ENCODE peak calls at places on chromosomes 2 and 18, in eight cellular contexts. C is A549; S is kidney; O is fibroblast of mammary gland; F is dorsolateral prefrontal cortex; G is HFF-Myc; T is CD8-positive, alpha-beta T cell; D is stomach. W is an unnamed sample.

GRCh38 chr2:128284841-128285240 is 33.8 kb downstream of the HS6ST1 start:
- DNase-seq in C (no peak), S (peak), O (no peak), F (no peak), G (no peak), T (no peak), D (no peak), W (no peak)

GRCh38 chr2:149819356-149819957 is 231.9 kb upstream of the MMADHC start:
- DNase-seq in C (no peak), S (no peak), O (no peak), F (no peak), G (no peak), T (no peak), D (no peak), W (no peak)

GRCh38 chr2:203238329-203238710 is 498 bp upstream of the CYP20A1 start:
- DNase-seq in C (no peak), S (no peak), O (no peak), F (no peak), G (no peak), T (no peak), D (no peak), W (no peak)

GRCh38 chr2:140586379-140586778 is 1544.4 kb downstream of the LRP1B start:
- DNase-seq in C (peak), S (no peak), O (peak), F (no peak), G (no peak), T (no peak), D (no peak), W (no peak)

GRCh38 chr2:105575626-105576025 is 169.1 kb upstream of the NCK2 start:
- DNase-seq in C (no peak), S (no peak), O (no peak), F (no peak), G (no peak), T (no peak), D (no peak), W (no peak)

GRCh38 chr2:141455211-141455826 is 675.5 kb downstream of the LRP1B start:
- DNase-seq in C (no peak), S (no peak), O (no peak), F (no peak), G (no peak), T (no peak), D (no peak), W (no peak)

GRCh38 chr2:233307565-233307964 is at the start of gene SAG:
- DNase-seq in C (no peak), S (peak), O (no peak), F (no peak), G (no peak), T (no peak), D (no peak), W (no peak)

GRCh38 chr2:48398285-48399135 is 131.4 kb upstream of the STON1 start:
- DNase-seq in C (no peak), S (no peak), O (no peak), F (no peak), G (no peak), T (no peak), D (no peak), W (no peak)

GRCh38 chr18:8962906-8963635 is 139.4 kb upstream of the NDUFV2 start:
- DNase-seq in C (no peak), S (no peak), O (no peak), F (no peak), G (no peak), T (no peak), D (no peak), W (no peak)

GRCh38 chr2:32564417-32565035 is 63.3 kb upstream of the TTC27 start:
- DNase-seq in C (no peak), S (no peak), O (no peak), F (no peak), G (no peak), T (no peak), D (no peak), W (no peak)

GRCh38 chr2:220619525-220620267 is 952.4 kb downstream of the EPHA4 start:
- DNase-seq in C (peak), S (no peak), O (no peak), F (no peak), G (no peak), T (no peak), D (peak), W (no peak)

GRCh38 chr2:11998218-11998617 is 251.8 kb downstream of the LPIN1 start:
- DNase-seq in C (no peak), S (no peak), O (no peak), F (no peak), G (no peak), T (no peak), D (no peak), W (peak)

GRCh38 chr2:60945341-60945740 is 64.0 kb downstream of the REL start:
- DNase-seq in C (no peak), S (no peak), O (no peak), F (no peak), G (no peak), T (no peak), D (no peak), W (no peak)

GRCh38 chr18:35158728-35159443 is 81.9 kb upstream of the ZNF397 start:
- DNase-seq in C (no peak), S (no peak), O (no peak), F (no peak), G (no peak), T (no peak), D (no peak), W (no peak)

GRCh38 chr2:10911291-10912075 is at the start of gene KCNF1:
- DNase-seq in C (peak), S (no peak), O (peak), F (no peak), G (no peak), T (no peak), D (no peak), W (no peak)

GRCh38 chr2:100242891-100243670 is 79.2 kb downstream of the LONRF2 start:
- DNase-seq in C (peak), S (no peak), O (peak), F (peak), G (no peak), T (no peak), D (peak), W (no peak)

GRCh38 chr2:74836675-74837401 is 2.9 kb downstream of the HK2 start:
- DNase-seq in C (no peak), S (no peak), O (no peak), F (no peak), G (no peak), T (no peak), D (no peak), W (no peak)

GRCh38 chr2:23360571-23361125 is 24.3 kb upstream of the KLHL29 start:
- DNase-seq in C (no peak), S (no peak), O (no peak), F (no peak), G (no peak), T (no peak), D (no peak), W (no peak)

GRCh38 chr2:108854484-108854883 is 67.9 kb downstream of the CCDC138 start:
- DNase-seq in C (no peak), S (no peak), O (no peak), F (no peak), G (no peak), T (no peak), D (no peak), W (no peak)

GRCh38 chr2:20536619-20537422 is 89.9 kb downstream of the RHOB start:
- DNase-seq in C (no peak), S (no peak), O (no peak), F (peak), G (no peak), T (no peak), D (peak), W (no peak)

GRCh38 chr2:205706769-205707375 is 24.6 kb downstream of the NRP2 start:
- DNase-seq in C (no peak), S (peak), O (peak), F (no peak), G (peak), T (no peak), D (no peak), W (no peak)

GRCh38 chr18:79856119-79857080 is 58.7 kb downstream of the KCNG2 start:
- DNase-seq in C (peak), S (no peak), O (peak), F (peak), G (peak), T (no peak), D (no peak), W (no peak)

GRCh38 chr2:262117-262516 is 1.7 kb downstream of the SH3YL1 start:
- DNase-seq in C (no peak), S (no peak), O (no peak), F (no peak), G (no peak), T (no peak), D (no peak), W (no peak)

GRCh38 chr18:23071285-23071684 is 64.0 kb upstream of the CABLES1 start:
- DNase-seq in C (no peak), S (peak), O (peak), F (no peak), G (peak), T (peak), D (peak), W (no peak)

GRCh38 chr18:48945953-48946217 is 4.9 kb downstream of the SMAD7 start:
- DNase-seq in C (no peak), S (no peak), O (no peak), F (no peak), G (no peak), T (no peak), D (no peak), W (no peak)

GRCh38 chr2:2524340-2524941 is 193.4 kb upstream of the MYT1L start:
- DNase-seq in C (no peak), S (peak), O (no peak), F (no peak), G (no peak), T (no peak), D (no peak), W (no peak)

GRCh38 chr2:30732876-30733275 is 74.4 kb downstream of the CAPN13 start:
- DNase-seq in C (no peak), S (peak), O (no peak), F (no peak), G (no peak), T (no peak), D (no peak), W (no peak)

GRCh38 chr18:36757081-36757480 is 71.7 kb downstream of the TPGS2 start:
- DNase-seq in C (peak), S (no peak), O (peak), F (no peak), G (peak), T (no peak), D (no peak), W (peak)

GRCh38 chr2:112933261-112933660 is 22.3 kb downstream of the IL37 start:
- DNase-seq in C (no peak), S (no peak), O (no peak), F (no peak), G (no peak), T (no peak), D (no peak), W (no peak)

GRCh38 chr2:9768388-9768787 is 74.9 kb upstream of the TAF1B start:
- DNase-seq in C (no peak), S (no peak), O (no peak), F (no peak), G (no peak), T (no peak), D (no peak), W (no peak)

GRCh38 chr2:222862068-222862914 is 1.5 kb downstream of the ACSL3 start:
- DNase-seq in C (no peak), S (no peak), O (peak), F (no peak), G (no peak), T (no peak), D (no peak), W (no peak)

GRCh38 chr2:64854773-64855237 is 134.4 kb upstream of the SLC1A4 start:
- DNase-seq in C (no peak), S (no peak), O (peak), F (no peak), G (no peak), T (no peak), D (no peak), W (no peak)

GRCh38 chr2:202426751-202427150 is 50.6 kb downstream of the BMPR2 start:
- DNase-seq in C (no peak), S (no peak), O (no peak), F (no peak), G (no peak), T (no peak), D (no peak), W (no peak)

GRCh38 chr2:144358979-144359541 is 160.9 kb downstream of the ZEB2 start:
- DNase-seq in C (no peak), S (no peak), O (peak), F (no peak), G (no peak), T (no peak), D (no peak), W (no peak)

GRCh38 chr2:1816414-1816911 is 72.1 kb upstream of the PXDN start:
- DNase-seq in C (no peak), S (peak), O (peak), F (peak), G (no peak), T (no peak), D (no peak), W (no peak)

GRCh38 chr2:99550368-99550767 is 60.6 kb upstream of the REV1 start:
- DNase-seq in C (no peak), S (no peak), O (no peak), F (no peak), G (no peak), T (no peak), D (no peak), W (no peak)

GRCh38 chr2:164538250-164538866 is 82.9 kb downstream of the GRB14 start:
- DNase-seq in C (peak), S (no peak), O (peak), F (no peak), G (peak), T (no peak), D (no peak), W (peak)

GRCh38 chr18:51038110-51038509 is 8.1 kb downstream of the SMAD4 start:
- DNase-seq in C (no peak), S (no peak), O (peak), F (no peak), G (no peak), T (no peak), D (no peak), W (no peak)

GRCh38 chr2:88199912-88200682 is 30.0 kb downstream of the THNSL2 start:
- DNase-seq in C (no peak), S (no peak), O (no peak), F (no peak), G (no peak), T (no peak), D (peak), W (no peak)
- H3K4me3 ChIP-seq in C (peak), S (peak), O (no peak), F (peak), G (no peak), T (no peak), D (no peak), W (no peak)

DNA sequence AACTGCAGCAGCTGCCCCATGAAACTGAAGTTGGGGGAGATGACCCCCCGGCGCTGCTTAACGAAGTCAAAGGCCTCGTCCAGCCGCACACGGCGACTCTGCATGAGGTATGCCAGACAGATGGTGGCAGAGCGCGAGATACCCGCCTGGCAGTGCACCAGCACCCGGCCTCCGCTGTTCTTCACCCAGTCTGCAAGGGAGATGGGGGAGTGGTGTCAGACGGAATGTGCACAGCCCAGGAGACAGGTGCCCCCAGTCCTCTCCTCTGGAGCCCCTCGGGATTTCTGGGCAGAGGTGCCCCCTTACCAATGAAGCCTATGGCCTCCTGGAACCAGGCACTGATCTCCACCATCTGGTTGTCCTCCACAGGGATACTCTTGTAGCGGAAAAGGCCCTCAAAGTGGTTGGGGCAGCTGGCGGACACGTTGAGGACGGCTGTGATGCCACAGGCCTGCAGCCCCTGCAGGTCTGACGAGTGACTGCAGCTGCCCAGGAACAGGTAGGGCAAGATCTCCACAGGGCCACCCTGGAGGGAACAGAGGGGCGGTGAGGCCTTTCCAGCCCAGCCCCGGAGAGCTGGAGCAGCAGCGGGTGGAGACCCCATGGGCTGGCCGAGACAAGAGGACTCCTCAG is 1.3 kb downstream of the DUSP2 start:
- DNase-seq in C (no peak), S (peak), O (no peak), F (no peak), G (no peak), T (no peak), D (peak), W (no peak)
- TF ChIP-seq CTCF in C (no peak), S (no peak), O (no peak), F (no peak), G (peak), T (no peak), D (no peak), W (peak)

DNA sequence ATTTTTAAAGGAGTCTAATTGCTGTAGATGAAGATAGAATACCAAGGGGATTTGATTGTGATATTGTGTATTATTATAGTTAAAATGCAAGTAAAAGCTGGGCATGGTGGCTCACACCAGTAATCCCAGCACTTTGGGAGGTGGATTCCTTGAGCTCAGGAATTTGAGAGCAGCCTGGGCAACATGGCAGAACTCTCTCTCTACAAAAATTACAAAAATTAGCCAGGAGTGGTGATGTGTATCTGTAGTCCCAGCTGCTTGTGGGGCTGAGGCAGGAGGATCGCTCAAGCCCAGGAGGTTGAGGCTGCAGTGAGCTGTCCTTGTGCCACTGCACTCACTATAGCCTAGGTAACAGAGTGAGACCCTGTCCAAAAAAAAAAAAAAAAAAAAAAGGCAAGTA is 687.0 kb downstream of the NUP35 start:
- DNase-seq in C (no peak), S (no peak), O (no peak), F (no peak), G (no peak), T (no peak), D (no peak), W (no peak)
- H3K4me3 ChIP-seq in C (no peak), S (no peak), O (no peak), F (no peak), G (no peak), T (no peak), D (no peak), W (no peak)

GRCh38 chr18:3689986-3690681 is 240.2 kb downstream of the TGIF1 start:
- DNase-seq in C (no peak), S (no peak), O (no peak), F (no peak), G (no peak), T (no peak), D (no peak), W (no peak)
- TF ChIP-seq CTCF in C (no peak), S (no peak), O (no peak), F (no peak), G (no peak), T (no peak), D (no peak), W (no peak)

DNA sequence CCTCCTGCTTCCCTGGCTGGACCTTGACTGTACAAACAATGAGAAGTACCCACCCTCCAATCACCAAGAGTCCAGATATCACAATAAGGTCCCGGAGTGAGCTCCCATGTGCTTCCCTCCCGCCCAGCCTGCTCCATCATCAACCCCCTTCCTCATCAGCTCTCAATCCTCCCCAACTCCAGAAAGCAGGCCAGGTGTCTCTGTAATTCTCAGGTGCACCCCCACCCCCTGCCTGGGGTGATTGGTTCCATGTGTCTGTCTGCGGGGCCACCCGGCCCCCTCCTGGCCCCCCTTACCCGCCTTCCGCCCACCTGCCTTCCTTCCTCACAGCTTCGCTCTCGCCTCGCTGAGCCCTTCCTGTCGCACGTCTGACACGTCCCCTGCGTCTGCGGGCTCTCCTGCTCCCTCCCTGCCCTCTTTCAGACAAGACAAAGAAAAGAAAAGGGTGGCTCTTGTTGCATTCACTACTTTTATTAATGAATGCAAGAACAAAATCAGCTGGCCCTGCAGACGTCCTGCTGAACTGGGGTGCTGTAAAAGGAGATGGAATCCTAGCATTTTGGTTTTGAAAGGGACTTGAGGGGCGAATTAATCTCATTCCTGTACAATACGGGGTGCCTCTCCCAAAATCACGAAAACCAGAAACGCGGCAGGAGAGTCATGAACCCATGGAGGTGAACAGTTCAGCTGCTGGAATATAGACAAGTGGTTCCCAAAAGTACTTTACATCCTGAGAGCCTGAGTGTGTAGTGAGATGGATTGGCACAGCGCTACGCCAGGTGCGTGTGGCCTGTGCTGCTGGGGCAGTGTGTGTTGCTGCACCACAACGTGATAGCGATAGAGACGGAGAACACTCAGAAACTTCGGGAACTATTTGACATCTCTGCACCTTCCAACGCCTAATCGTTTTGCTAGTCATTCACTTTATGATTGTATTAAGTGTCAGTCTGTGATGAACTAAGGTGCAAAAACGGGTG is 26.4 kb upstream of the IGFBP2 start:
- DNase-seq in C (no peak), S (no peak), O (no peak), F (no peak), G (no peak), T (peak), D (no peak), W (no peak)
- H3K4me3 ChIP-seq in C (no peak), S (no peak), O (no peak), F (no peak), G (no peak), T (peak), D (no peak), W (no peak)

GRCh38 chr2:147451131-147451530 is 393.7 kb upstream of the ACVR2A start:
- DNase-seq in C (no peak), S (no peak), O (no peak), F (no peak), G (no peak), T (no peak), D (no peak), W (no peak)

GRCh38 chr2:147450661-147451060 is 394.2 kb upstream of the ACVR2A start:
- DNase-seq in C (no peak), S (no peak), O (no peak), F (no peak), G (no peak), T (no peak), D (no peak), W (no peak)

GRCh38 chr2:147449323-147450080 is 395.3 kb upstream of the ACVR2A start:
- DNase-seq in C (no peak), S (no peak), O (no peak), F (no peak), G (no peak), T (peak), D (no peak), W (no peak)

GRCh38 chr2:147456729-147457128 is 388.1 kb upstream of the ACVR2A start:
- DNase-seq in C (no peak), S (no peak), O (peak), F (no peak), G (no peak), T (no peak), D (no peak), W (no peak)

GRCh38 chr2:147451902-147452515 is 392.8 kb upstream of the ACVR2A start:
- DNase-seq in C (no peak), S (no peak), O (no peak), F (no peak), G (no peak), T (no peak), D (no peak), W (no peak)
- TF ChIP-seq CTCF in C (no peak), S (no peak), O (no peak), F (no peak), G (no peak), T (no peak), D (no peak), W (no peak)

DNA sequence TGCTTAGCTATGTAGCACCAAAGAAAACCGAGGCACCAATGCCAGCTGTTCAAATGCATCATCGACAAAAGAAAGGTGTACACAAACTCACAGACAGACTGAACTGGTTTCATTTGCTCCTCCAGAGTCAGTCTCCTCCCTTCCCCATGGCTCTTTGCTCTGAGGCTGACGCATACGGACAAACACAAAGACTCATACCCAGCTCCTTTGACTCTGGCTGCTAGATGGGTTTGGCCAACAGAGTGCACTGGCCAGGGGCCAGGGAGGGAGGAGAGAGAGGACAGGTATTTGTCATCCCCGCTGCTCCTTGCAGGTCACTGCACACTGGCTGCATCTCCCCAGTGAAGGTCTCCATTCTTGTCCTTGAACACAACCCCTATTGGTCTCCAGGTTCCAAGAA is 40.7 kb downstream of the DNER start:
- DNase-seq in C (no peak), S (no peak), O (no peak), F (no peak), G (no peak), T (no peak), D (no peak), W (no peak)
- H3K4me3 ChIP-seq in C (no peak), S (no peak), O (no peak), F (no peak), G (no peak), T (no peak), D (no peak), W (no peak)

W was measured in AG09309.